ENCODE peak calls at places on chromosomes 2 and 18, in ten cellular contexts. T, F, K, S, I, R, M, B, V and U are unnamed samples.

GRCh38 chr2:96538487-96539214 is 2.1 kb downstream of the ARID5A start:
- DNase-seq in F (peak; percentile 98), I (peak; percentile 88), V (peak; percentile 80), B (peak; percentile 95), R (peak; percentile 86), M (peak; percentile 58), S (peak; percentile 87), T (no peak), K (peak; percentile 89), U (peak; percentile 87)

GRCh38 chr18:21739604-21740473 is 753 bp upstream of the MIB1 start:
- DNase-seq in R (no peak), I (no peak), F (no peak), S (no peak), T (no peak), K (peak; percentile 56), B (no peak), M (no peak), V (peak; percentile 28), U (peak; percentile 25)

GRCh38 chr2:208369091-208369490 is 37.5 kb upstream of the PTH2R start:
- DNase-seq in B (no peak), M (no peak), R (no peak), V (no peak), K (no peak), I (no peak), S (no peak), T (peak; percentile 47), F (no peak), U (no peak)

GRCh38 chr2:171309727-171310265 is 124.0 kb downstream of the METTL8 start:
- DNase-seq in S (no peak), M (no peak), I (no peak), V (no peak), T (no peak), F (no peak), K (no peak), B (no peak), R (no peak), U (no peak)

GRCh38 chr18:10230072-10230471 is 224.4 kb upstream of the APCDD1 start:
- DNase-seq in I (no peak), R (no peak), M (no peak), S (no peak), F (no peak), V (no peak), K (no peak), T (peak; percentile 40), B (no peak), U (no peak)

GRCh38 chr2:121527009-121527682 is 3.5 kb upstream of the RNU4ATAC start:
- DNase-seq in B (no peak), V (no peak), I (no peak), M (no peak), F (no peak), S (no peak), R (no peak), T (no peak), K (no peak), U (no peak)

GRCh38 chr18:58314284-58314683 is 270.3 kb downstream of the NEDD4L start:
- DNase-seq in T (peak; percentile 27), B (no peak), V (peak; percentile 59), R (peak; percentile 32), I (no peak), S (peak; percentile 37), F (no peak), M (peak; percentile 90), K (peak; percentile 96), U (peak; percentile 36)

GRCh38 chr18:75375341-75375740 is 52.2 kb downstream of the SMIM21 start:
- DNase-seq in K (no peak), I (no peak), S (no peak), F (no peak), B (no peak), V (no peak), T (no peak), M (no peak), R (no peak), U (no peak)

GRCh38 chr2:173193925-173194324 is 118.3 kb downstream of the MAP3K20 start:
- DNase-seq in M (no peak), T (no peak), R (no peak), F (no peak), V (no peak), K (no peak), I (no peak), S (no peak), B (no peak), U (no peak)

GRCh38 chr2:234679766-234680687 is 183.1 kb upstream of the ARL4C start:
- DNase-seq in I (peak; percentile 83), B (peak; percentile 81), S (peak; percentile 45), R (peak; percentile 57), K (peak; percentile 91), M (peak; percentile 42), V (peak; percentile 56), F (no peak), T (peak; percentile 91), U (peak; percentile 79)

GRCh38 chr18:21330122-21330701 is 88.2 kb downstream of the GREB1L start:
- DNase-seq in S (no peak), T (peak; percentile 62), B (no peak), F (no peak), M (no peak), V (no peak), R (no peak), K (no peak), I (no peak), U (no peak)

GRCh38 chr2:54867457-54867856 is 144.0 kb downstream of the EML6 start:
- DNase-seq in F (peak; percentile 21), K (no peak), I (no peak), V (no peak), B (no peak), T (no peak), M (no peak), R (no peak), S (no peak), U (no peak)

GRCh38 chr2:239234151-239234825 is 166.5 kb downstream of the HDAC4 start:
- DNase-seq in S (no peak), V (no peak), R (no peak), M (no peak), T (no peak), K (peak; percentile 53), I (no peak), B (peak; percentile 56), F (no peak), U (peak; percentile 14)

GRCh38 chr18:79702906-79703305 is 23.3 kb downstream of the CTDP1 start:
- DNase-seq in M (no peak), V (no peak), I (no peak), B (no peak), S (no peak), T (no peak), R (no peak), K (no peak), F (no peak), U (no peak)

DNA sequence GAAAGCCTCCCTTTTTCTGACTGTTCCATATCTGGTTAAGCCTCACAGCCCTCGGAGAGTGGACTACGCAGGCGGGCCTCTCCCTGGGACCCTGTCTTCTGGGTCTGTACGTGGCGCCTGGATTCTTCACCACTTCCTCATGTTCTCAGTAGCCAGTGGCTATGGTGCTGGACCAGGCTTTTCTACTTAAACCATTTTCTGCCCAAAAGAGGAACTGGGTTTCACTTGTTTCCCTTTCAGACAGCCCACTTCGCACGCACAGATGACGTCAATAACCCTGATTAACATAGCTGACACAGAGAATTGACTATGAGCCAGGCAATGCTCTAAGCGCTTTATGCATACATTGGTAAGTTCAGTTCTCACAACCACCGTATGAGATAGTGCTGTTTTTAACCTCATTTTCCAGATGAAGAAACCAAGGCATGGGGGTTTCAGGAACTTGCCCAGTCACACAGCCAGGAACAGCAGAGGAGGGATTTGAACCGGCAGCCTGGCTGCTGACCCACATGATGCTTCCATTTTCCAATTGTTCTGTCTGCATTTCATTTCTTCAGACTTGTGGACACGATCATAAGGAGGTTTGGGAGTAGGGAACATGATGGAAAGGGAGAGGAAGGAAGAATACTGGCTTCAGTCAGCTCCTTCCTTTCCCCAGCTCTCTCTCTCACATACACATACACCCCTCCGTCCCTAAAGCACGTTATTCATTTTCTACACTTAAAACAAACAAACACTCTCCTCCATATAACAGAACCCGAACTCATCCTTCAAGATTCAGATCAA is 41.7 kb downstream of the MYOM1 start:
- DNase-seq in S (peak; percentile 63), K (peak; percentile 71), M (no peak), V (peak; percentile 33), B (peak; percentile 83), T (no peak), F (peak; percentile 86), I (no peak), R (peak; percentile 27), U (peak; percentile 60)
- TF ChIP-seq POLR2A in S (peak; percentile 29), K (no peak), M (no peak), V (no peak), B (no peak), T (no peak), F (no peak), I (no peak), R (no peak), U (no peak)

DNA sequence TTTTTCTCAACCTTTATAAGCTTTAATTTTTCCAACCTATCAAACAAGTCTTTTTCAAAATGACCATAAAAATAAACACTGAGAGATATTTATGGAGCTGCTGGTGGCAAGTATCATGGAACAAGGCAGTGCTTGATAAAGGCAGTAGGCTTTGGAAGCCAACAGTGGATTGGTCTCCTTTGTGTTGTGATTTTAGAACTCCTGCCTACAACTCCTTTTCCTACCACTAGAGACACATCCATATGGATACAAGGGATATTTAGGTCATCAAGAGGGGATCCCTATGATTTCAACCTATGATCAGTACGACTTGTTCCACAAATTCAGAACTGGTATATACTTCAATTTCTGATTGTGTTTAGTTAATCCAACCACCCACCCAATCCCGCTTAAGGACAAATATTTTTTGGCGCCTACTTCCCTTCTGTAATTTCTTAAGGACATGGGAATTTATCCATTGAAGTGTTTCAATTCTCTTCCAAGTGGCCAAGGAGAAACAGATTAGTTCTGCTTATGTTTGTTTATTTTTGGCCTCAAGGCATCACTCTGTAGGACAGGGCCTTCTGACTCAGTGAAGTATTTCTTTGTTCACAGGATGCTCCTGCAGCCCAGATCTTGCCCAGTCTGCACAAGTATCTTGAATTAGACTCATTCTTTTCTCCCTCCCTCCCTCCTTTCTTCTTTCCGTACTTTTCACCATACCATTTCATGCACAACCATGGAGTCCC is 2119.6 kb upstream of the PIK3C3 start:
- DNase-seq in M (no peak), S (no peak), V (no peak), K (no peak), I (no peak), F (no peak), R (no peak), B (no peak), T (peak; percentile 1), U (no peak)
- TF ChIP-seq CTCF in M (no peak), S (no peak), V (no peak), K (no peak), I (no peak), F (no peak), R (no peak), B (no peak), T (no peak), U (no peak)

GRCh38 chr2:20071397-20072383 is 20.3 kb upstream of the LAPTM4A start:
- DNase-seq in M (peak; percentile 40), R (no peak), K (peak; percentile 59), F (no peak), S (no peak), V (peak; percentile 77), T (peak; percentile 84), I (peak; percentile 92), B (no peak), U (peak; percentile 80)
- TF ChIP-seq POLR2A in M (no peak), R (no peak), K (peak; percentile 26), F (no peak), S (no peak), V (peak; percentile 3), T (no peak), I (peak; percentile 15), B (no peak), U (no peak)

DNA sequence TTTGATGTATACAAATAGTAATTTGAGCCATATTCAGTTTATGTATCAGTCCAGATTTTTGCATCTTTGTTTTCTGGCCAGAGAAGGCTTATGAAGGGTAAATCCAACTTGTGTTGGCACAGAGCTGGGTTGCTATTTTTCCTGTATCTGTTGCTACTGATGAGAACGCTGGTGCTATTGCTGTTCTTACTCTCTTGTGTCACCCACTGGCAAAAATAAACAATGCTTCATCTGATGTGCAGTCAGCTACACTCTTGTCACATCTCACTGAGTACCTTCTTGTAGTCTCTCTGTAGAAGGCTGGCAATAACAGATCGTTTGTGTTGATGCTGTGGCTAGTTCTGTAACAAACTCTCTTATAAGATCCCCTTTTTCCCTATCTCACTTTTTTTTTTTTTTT is 323.4 kb downstream of the CDH19 start:
- DNase-seq in I (no peak), F (no peak), S (no peak), K (no peak), R (no peak), T (no peak), V (no peak), M (no peak), B (no peak), U (no peak)
- TF ChIP-seq CTCF in I (no peak), F (no peak), S (no peak), K (no peak), R (no peak), T (no peak), V (no peak), M (no peak), B (no peak), U (no peak)